ENCODE peak calls at places on chromosomes 3 and 15, in seven cellular contexts. B is SK-N-SH, F is mesenchymal stem cell, O is GM23248, R is NT2/D1, D is IMR-90, Y is neural progenitor cell. J is an unnamed sample. For H3K4me1, the result is how much of the 10 kb centered on the place peaks cover.

GRCh38 chr15:76823903-76824302 is 81.2 kb downstream of the SCAPER start:
- DNase-seq in B (no peak), F (no peak), O (no peak), R (no peak), D (peak), Y (no peak), J (peak)

GRCh38 chr3:141401095-141401494 is 32.8 kb downstream of the ZBTB38 start:
- DNase-seq in B (no peak), F (no peak), O (no peak), R (no peak), D (no peak), Y (no peak), J (no peak)

GRCh38 chr3:139541156-139541897 is 1.8 kb upstream of the RBP1 start:
- DNase-seq in B (peak), F (no peak), O (no peak), R (no peak), D (no peak), Y (no peak), J (no peak)

GRCh38 chr3:169658311-169658931 is 5.1 kb downstream of the MECOM start:
- DNase-seq in B (peak), F (no peak), O (no peak), R (no peak), D (peak), Y (peak), J (no peak)

GRCh38 chr3:192831111-192831644 is 86.5 kb downstream of the MB21D2 start:
- DNase-seq in B (no peak), F (peak), O (peak), R (no peak), D (peak), Y (no peak), J (peak)

GRCh38 chr15:68186671-68187397 is 18.3 kb downstream of the CALML4 start:
- DNase-seq in B (no peak), F (no peak), O (peak), R (no peak), D (peak), Y (no peak), J (peak)

GRCh38 chr15:33698128-33698527 is 270.2 kb upstream of the CHRM5 start:
- DNase-seq in B (no peak), F (no peak), O (no peak), R (no peak), D (no peak), Y (peak), J (no peak)

GRCh38 chr3:57999423-58000115 is 8.7 kb upstream of the FLNB start:
- DNase-seq in B (no peak), F (no peak), O (no peak), R (no peak), D (no peak), Y (no peak), J (peak)

GRCh38 chr15:101466188-101466587 is 23.3 kb downstream of the PCSK6 start:
- DNase-seq in B (no peak), F (no peak), O (no peak), R (no peak), D (no peak), Y (no peak), J (no peak)

GRCh38 chr15:28086175-28086703 is 12.9 kb downstream of the OCA2 start:
- DNase-seq in B (peak), F (peak), O (peak), R (no peak), D (peak), Y (peak), J (peak)

GRCh38 chr15:82298520-82298919 is 35.9 kb downstream of the SAXO2 start:
- DNase-seq in B (no peak), F (no peak), O (no peak), R (no peak), D (no peak), Y (no peak), J (peak)

GRCh38 chr3:129481783-129482332 is 41.8 kb downstream of the IFT122 start:
- DNase-seq in B (peak), F (no peak), O (peak), R (no peak), D (no peak), Y (no peak), J (peak)

GRCh38 chr15:40252438-40253178 is 13.7 kb downstream of the PAK6 start:
- DNase-seq in B (peak), F (no peak), O (peak), R (no peak), D (no peak), Y (peak), J (no peak)

GRCh38 chr3:187567741-187568140 is 102.5 kb downstream of the SST start:
- DNase-seq in B (no peak), F (peak), O (peak), R (no peak), D (peak), Y (no peak), J (peak)

GRCh38 chr15:72813345-72814004 is 29.9 kb upstream of the ADPGK start:
- DNase-seq in B (no peak), F (no peak), O (no peak), R (no peak), D (no peak), Y (no peak), J (no peak)

GRCh38 chr3:185056908-185057307 is 96.0 kb downstream of the C3orf70 start:
- DNase-seq in B (no peak), F (no peak), O (no peak), R (no peak), D (no peak), Y (no peak), J (no peak)

GRCh38 chr15:93028111-93028631 is 60.8 kb downstream of the RGMA start:
- DNase-seq in B (no peak), F (no peak), O (peak), R (no peak), D (no peak), Y (no peak), J (no peak)

GRCh38 chr3:63863150-63864007 is at the start of the genes ATXN7 and THOC7:
- DNase-seq in B (peak), F (peak), O (peak), R (peak), D (peak), Y (peak), J (peak)

GRCh38 chr15:78079296-78080087 is 2.0 kb upstream of the TBC1D2B start:
- DNase-seq in B (no peak), F (peak), O (no peak), R (no peak), D (no peak), Y (no peak), J (no peak)

GRCh38 chr3:146969356-146969755 is 364.2 kb upstream of the PLSCR5 start:
- DNase-seq in B (no peak), F (peak), O (peak), R (no peak), D (peak), Y (no peak), J (peak)

GRCh38 chr3:129690406-129690805 is 83.9 kb upstream of the PLXND1 start:
- DNase-seq in B (peak), F (peak), O (peak), R (peak), D (peak), Y (peak), J (peak)

GRCh38 chr3:107216711-107217110 is 160.5 kb upstream of the CCDC54 start:
- DNase-seq in B (no peak), F (peak), O (peak), R (no peak), D (peak), Y (no peak), J (peak)

GRCh38 chr15:100059094-100059493 is 282.7 kb downstream of the ADAMTS17 start:
- DNase-seq in B (no peak), F (no peak), O (no peak), R (no peak), D (no peak), Y (no peak), J (peak)

GRCh38 chr3:4067893-4068292 is 235.3 kb upstream of the SETMAR start:
- DNase-seq in B (no peak), F (no peak), O (no peak), R (no peak), D (no peak), Y (no peak), J (no peak)

GRCh38 chr15:42313463-42313862 is 40.2 kb upstream of the TMEM87A start:
- DNase-seq in B (no peak), F (no peak), O (no peak), R (no peak), D (no peak), Y (peak), J (no peak)

GRCh38 chr3:177334803-177335202 is 137.5 kb upstream of the TBL1XR1 start:
- DNase-seq in B (no peak), F (no peak), O (no peak), R (no peak), D (no peak), Y (no peak), J (no peak)
- H3K9ac ChIP-seq in B (no peak), F (no peak), O (no peak), R (no peak), D (no peak), Y (no peak), J (no peak)

DNA sequence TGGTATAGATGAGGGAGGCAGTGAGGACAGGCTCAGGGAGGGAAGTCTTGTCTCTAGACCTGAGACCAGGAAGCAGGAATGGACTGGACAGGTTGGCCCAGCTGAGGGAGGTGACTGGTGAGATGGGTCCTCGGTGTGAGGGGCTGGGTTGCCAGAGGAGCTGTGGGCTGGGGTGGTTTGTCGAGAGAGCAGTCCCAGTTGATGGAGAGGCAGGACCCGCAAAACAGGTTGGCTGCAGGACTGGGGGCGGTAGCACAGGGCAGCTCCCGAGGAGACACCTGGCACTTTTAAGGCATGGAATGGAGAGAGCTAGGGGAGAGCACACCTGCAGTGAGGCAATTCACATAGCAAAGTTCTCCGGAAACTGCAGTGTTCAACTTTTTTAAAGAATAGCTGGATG is 14.7 kb downstream of the IGF1R start:
- DNase-seq in B (no peak), F (no peak), O (no peak), R (no peak), D (no peak), Y (no peak), J (no peak)
- H3K4me1 ChIP-seq in B (under half), F (under half), O (under half), R (under half), D (under half), Y (under half), J (under half)

DNA sequence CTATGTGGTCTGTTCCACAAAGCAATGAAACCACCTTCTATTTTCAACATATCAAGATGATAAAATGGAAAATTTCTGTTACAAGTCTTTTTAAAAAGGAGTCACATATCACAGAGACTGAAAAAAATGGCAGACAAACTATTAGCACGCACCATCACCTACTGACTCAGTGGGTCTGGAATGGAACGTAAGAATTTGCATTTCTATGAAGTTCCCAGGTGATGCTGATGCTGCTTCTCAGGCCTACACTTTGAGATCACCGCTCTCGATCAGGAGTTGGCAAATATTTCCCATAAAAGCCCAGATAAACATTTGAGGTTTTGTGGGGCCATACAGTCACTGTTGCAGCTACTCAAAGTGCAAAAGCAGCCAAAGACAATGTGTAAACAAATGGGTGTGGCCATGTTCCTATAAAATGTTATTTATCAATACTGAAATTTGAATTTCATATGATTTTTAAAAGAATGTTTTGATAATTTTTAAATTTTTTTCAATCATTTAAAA is 142.9 kb downstream of the ADAM10 start:
- DNase-seq in B (no peak), F (no peak), O (no peak), R (no peak), D (no peak), Y (no peak), J (no peak)
- H3K9ac ChIP-seq in B (no peak), F (no peak), O (no peak), R (no peak), D (no peak), Y (no peak), J (no peak)

GRCh38 chr3:105465251-105465853 is 98.6 kb downstream of the ALCAM start:
- DNase-seq in B (no peak), F (no peak), O (peak), R (no peak), D (no peak), Y (no peak), J (no peak)

GRCh38 chr3:105466495-105467080 is 99.9 kb downstream of the ALCAM start:
- DNase-seq in B (no peak), F (no peak), O (peak), R (no peak), D (no peak), Y (no peak), J (peak)

GRCh38 chr3:105470851-105471250 is 104.1 kb downstream of the ALCAM start:
- DNase-seq in B (no peak), F (no peak), O (no peak), R (no peak), D (peak), Y (no peak), J (no peak)

DNA sequence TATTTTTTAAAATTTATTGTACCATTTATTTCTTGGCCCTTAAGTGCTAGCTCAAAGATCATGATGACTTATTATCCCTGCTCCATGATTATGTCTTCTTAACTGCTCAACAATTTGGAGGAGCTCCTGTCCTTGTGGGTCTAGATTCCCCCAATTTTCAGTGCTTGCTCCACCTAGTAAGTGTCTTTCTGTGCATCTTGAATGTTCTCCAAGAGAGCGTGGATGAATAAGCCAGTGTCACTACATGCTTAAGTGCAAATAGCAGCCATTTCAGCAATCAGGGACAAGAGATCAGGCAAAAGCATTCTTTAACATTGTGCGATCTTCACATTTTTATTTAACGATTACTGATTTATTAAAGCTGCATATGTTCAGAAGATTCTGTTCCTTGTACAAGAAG is 99.4 kb downstream of the ALCAM start:
- DNase-seq in B (no peak), F (no peak), O (peak), R (no peak), D (no peak), Y (no peak), J (no peak)
- H3K4me1 ChIP-seq in B (under half), F (under half), O (under half), R (under half), D (under half), Y (under half), J (under half)

DNA sequence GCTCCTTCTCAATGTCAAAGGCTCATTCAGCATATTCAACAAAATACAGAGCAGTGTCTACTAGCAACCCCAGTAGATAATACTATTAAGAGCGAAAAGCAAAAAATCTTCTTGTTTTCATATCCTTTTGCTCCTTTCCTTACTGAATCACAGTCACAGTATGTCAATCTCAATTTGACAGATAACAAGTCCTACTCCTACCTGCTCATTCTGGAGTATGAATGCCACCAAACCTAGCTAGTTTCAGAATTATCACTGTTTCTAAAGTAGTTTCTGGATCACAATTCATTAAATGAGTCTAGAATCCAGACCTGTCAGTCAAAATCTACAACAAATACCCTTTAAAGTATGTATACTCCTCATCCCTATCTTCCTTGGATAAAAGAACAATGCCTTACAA is 51.5 kb downstream of the MKRN2 start:
- DNase-seq in B (no peak), F (no peak), O (no peak), R (no peak), D (no peak), Y (no peak), J (no peak)
- H3K9ac ChIP-seq in B (no peak), F (no peak), O (no peak), R (no peak), D (no peak), Y (no peak), J (no peak)

DNA sequence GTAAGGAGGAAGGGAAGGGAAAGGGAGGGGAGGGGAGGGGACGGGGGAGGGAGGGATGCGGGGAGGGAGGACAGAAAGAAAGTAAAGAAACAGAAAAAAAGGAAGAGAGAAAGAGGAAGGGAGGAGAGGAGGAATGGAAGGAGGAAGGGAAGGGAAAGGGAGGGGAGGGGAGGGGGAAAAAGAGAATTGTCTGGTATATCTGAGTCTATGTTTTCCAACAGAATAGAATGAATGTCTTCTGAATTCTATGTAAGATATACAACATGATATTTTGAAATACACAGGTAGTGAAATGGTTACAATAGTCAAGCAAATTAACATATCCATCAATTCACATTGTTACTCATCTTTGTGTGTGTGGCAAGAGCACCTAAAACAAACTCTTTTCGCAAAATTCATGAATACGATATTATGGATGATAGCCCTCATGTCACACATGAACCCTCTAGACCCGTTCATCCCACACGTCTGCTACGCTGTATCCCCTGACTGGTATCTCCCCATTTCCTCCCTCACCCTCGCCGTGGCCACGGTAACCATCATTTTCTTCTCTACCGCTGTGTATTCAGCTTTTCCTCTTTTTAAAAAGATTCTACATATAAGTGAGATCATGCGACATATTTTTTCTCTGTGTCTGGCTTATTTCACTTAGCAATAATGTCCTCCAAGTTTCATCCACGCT is 168.9 kb downstream of the XXYLT1 start:
- DNase-seq in B (no peak), F (no peak), O (no peak), R (no peak), D (no peak), Y (no peak), J (no peak)
- H3K4me1 ChIP-seq in B (under half), F (under half), O (under half), R (under half), D (under half), Y (under half), J (under half)

DNA sequence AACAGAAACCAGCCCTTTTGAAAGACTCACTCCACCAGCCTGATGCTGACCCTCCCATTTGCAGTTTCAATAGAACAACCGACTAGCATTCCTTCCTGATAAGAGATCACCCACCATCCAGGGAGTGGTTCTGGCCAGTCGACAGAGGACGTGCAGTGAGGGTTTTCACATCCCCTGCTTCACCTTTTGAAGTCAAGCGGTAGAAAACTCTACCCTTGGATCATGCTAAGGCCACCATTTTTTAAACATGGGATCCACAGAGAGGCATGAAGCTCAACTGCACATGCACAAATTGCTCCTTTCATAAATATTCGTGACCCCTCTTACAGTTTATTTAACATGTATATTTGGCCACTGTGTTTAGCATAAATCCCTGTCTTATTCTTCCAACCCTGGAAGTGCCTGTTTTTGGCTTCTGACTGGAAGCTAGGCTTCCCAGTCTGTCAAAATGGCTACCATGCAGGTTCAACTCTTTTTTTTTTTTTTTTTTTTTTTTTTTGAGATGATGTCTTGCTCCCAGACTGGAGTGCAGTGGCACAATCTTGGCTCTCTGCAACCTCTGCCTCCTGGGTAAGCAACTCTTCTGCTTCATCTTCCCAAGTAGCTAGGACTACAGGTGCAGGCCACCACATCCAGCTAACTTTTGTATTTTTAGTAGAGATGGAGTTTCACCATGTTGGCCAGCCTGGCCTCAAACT is 1.0 kb upstream of the THUMPD3 start:
- DNase-seq in B (no peak), F (no peak), O (no peak), R (no peak), D (no peak), Y (no peak), J (no peak)
- H3K9ac ChIP-seq in B (no peak), F (peak), O (peak), R (no peak), D (no peak), Y (no peak), J (no peak)

GRCh38 chr15:29924750-29925149 is 102.5 kb upstream of the TJP1 start:
- DNase-seq in B (no peak), F (peak), O (peak), R (peak), D (peak), Y (peak), J (peak)

GRCh38 chr15:29920515-29920914 is 98.2 kb upstream of the TJP1 start:
- DNase-seq in B (no peak), F (no peak), O (peak), R (no peak), D (peak), Y (no peak), J (peak)

GRCh38 chr15:29919380-29919881 is 97.2 kb upstream of the TJP1 start:
- DNase-seq in B (no peak), F (no peak), O (no peak), R (no peak), D (no peak), Y (no peak), J (no peak)

GRCh38 chr15:29921130-29921601 is 98.9 kb upstream of the TJP1 start:
- DNase-seq in B (no peak), F (no peak), O (no peak), R (no peak), D (no peak), Y (no peak), J (no peak)

DNA sequence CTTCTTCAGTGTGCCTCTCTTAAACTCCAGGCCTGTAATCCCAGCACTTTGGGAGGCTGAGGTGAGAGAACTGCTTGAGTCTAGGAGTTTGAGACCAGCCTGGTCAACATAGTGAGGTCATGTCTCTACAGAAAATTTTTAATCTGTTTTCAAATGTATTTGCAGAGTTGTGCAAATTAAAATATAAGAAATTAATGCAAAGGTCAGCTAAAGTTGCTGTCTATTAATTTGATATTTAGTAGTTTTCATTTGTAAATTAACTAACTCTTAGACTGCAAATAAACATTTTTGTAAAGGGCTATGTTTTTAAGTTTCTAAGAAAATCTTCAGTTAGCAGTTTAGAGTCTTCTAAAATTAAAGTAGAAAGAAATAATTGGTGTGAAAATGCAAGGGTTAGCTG is 99.9 kb upstream of the TJP1 start:
- DNase-seq in B (no peak), F (no peak), O (no peak), R (no peak), D (no peak), Y (no peak), J (no peak)
- H3K4me1 ChIP-seq in B (under half), F (under half), O (under half), R (under half), D (under half), Y (under half), J (under half)

J was measured in astrocyte.